ENCODE peak calls at places on chromosome 19, in ten cellular contexts. Q is BE2C, B is tibial artery, Z is testis, W is astrocyte, K is adrenal gland, H is gastrocnemius medialis, V is heart left ventricle, T is right atrium auricular region, X is H1. C is an unnamed sample.
A peak's percentile ranks its signal among the peaks of the same experiment; 100 is the strongest.

GRCh38 chr19:35596366-35596999 is 10.5 kb downstream of the PMIS2 start:
- DNase-seq in X (no peak), H (no peak), Z (peak; percentile 70), W (no peak), B (no peak), T (no peak), Q (peak; percentile 50), K (no peak), V (no peak), C (peak; percentile 10)

GRCh38 chr19:18659281-18660050 is 22.6 kb downstream of the KLHL26 start:
- DNase-seq in Q (no peak), T (peak; percentile 85), Z (no peak), K (no peak), X (no peak), W (peak; percentile 42), H (no peak), B (peak; percentile 90), V (peak; percentile 77), C (no peak)

GRCh38 chr19:28393574-28394336 is 819.2 kb downstream of the UQCRFS1 start:
- DNase-seq in X (no peak), Z (no peak), K (peak; percentile 54), Q (no peak), V (no peak), H (no peak), W (no peak), B (no peak), T (no peak), C (no peak)

GRCh38 chr19:33280351-33280921 is 21.9 kb downstream of the CEBPA start:
- DNase-seq in B (no peak), Z (no peak), H (no peak), Q (no peak), T (no peak), X (no peak), K (no peak), V (no peak), W (no peak), C (no peak)

GRCh38 chr19:44757735-44758505 is 9.4 kb downstream of the BCL3 start:
- DNase-seq in B (peak; percentile 94), V (peak; percentile 85), T (peak; percentile 82), W (no peak), Q (peak; percentile 77), K (peak; percentile 88), H (peak; percentile 70), Z (peak; percentile 78), X (peak; percentile 77), C (peak; percentile 90)

GRCh38 chr19:43444531-43445340 is 20.7 kb downstream of the LYPD3 start:
- DNase-seq in T (no peak), Z (no peak), W (no peak), V (no peak), B (no peak), H (no peak), K (no peak), Q (no peak), X (no peak), C (no peak)

GRCh38 chr19:13396256-13397080 is 109.8 kb downstream of the CACNA1A start:
- DNase-seq in B (peak; percentile 73), T (no peak), K (peak; percentile 76), H (no peak), Z (peak; percentile 63), Q (peak; percentile 56), V (no peak), W (peak; percentile 56), X (peak; percentile 78), C (peak; percentile 93)

GRCh38 chr19:41327076-41327475 is 17.1 kb downstream of the CCDC97 start:
- DNase-seq in V (no peak), B (no peak), K (no peak), Q (no peak), Z (no peak), T (no peak), H (no peak), W (no peak), X (no peak), C (no peak)

GRCh38 chr19:54928299-54928698 is 19.0 kb downstream of the NLRP7 start:
- DNase-seq in W (no peak), T (no peak), X (no peak), H (no peak), V (no peak), Q (no peak), K (no peak), B (no peak), Z (no peak), C (no peak)

GRCh38 chr19:32674153-32674958 is 624 bp downstream of the ANKRD27 start:
- DNase-seq in Z (no peak), Q (no peak), T (no peak), X (no peak), B (no peak), H (peak; percentile 31), V (no peak), K (no peak), W (no peak), C (no peak)

GRCh38 chr19:10727599-10728250 is 9.8 kb downstream of the DNM2 start:
- DNase-seq in Q (no peak), V (no peak), B (no peak), T (no peak), H (no peak), K (no peak), Z (no peak), W (no peak), X (no peak), C (no peak)

GRCh38 chr19:45773384-45773783 is 4.3 kb upstream of the SIX5 start:
- DNase-seq in X (no peak), Z (no peak), B (no peak), V (no peak), K (no peak), Q (no peak), H (no peak), T (no peak), W (no peak), C (no peak)

GRCh38 chr19:56765107-56765506 is 75.4 kb downstream of the PEG3 start:
- DNase-seq in X (no peak), V (peak; percentile 58), B (peak; percentile 65), W (no peak), H (no peak), Z (peak; percentile 88), K (peak; percentile 87), Q (peak; percentile 24), T (peak; percentile 62), C (peak; percentile 25)

GRCh38 chr19:7200739-7201138 is 93.5 kb downstream of the INSR start:
- DNase-seq in Q (no peak), Z (no peak), V (no peak), W (no peak), H (no peak), K (no peak), X (no peak), T (no peak), B (no peak), C (no peak)
- TF ChIP-seq CTCF in Q (no peak), Z (no peak), V (no peak), W (no peak), H (no peak), K (no peak), X (no peak), T (no peak), B (no peak), C (no peak)

DNA sequence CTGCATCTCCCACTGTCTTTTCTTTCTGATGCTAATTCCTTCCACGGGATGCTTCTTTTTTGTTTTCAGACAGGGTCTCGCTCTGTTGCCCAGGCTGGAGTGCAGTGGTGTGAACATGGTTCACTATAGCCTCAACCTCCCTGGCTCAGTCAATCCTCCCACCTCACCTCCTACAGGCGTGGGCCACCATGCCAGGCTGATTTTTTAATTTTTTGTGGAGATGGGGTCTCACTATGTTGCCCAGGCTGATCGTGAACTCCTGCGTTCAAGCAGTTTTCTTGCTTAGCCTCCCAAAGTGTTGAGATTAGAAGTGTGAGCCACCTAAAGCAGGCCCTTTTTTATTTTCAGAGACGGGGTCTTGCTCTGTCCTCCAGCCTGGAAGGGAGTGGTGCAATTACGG is 4.8 kb downstream of the GYS1 start:
- DNase-seq in H (no peak), W (no peak), T (no peak), K (no peak), Z (no peak), B (no peak), V (no peak), Q (no peak), X (no peak), C (no peak)
- H3K36me3 ChIP-seq in H (no peaks in the 10 kb centered on the region), W (peaks cover 9% of the 10 kb centered on the region), T (peaks cover 52% of the 10 kb centered on the region), K (no peaks in the 10 kb centered on the region), Z (no peaks in the 10 kb centered on the region), B (peaks cover 47% of the 10 kb centered on the region), V (peaks cover 64% of the 10 kb centered on the region), Q (peaks cover 24% of the 10 kb centered on the region), X (peaks cover 25% of the 10 kb centered on the region), C (peaks cover 41% of the 10 kb centered on the region)

DNA sequence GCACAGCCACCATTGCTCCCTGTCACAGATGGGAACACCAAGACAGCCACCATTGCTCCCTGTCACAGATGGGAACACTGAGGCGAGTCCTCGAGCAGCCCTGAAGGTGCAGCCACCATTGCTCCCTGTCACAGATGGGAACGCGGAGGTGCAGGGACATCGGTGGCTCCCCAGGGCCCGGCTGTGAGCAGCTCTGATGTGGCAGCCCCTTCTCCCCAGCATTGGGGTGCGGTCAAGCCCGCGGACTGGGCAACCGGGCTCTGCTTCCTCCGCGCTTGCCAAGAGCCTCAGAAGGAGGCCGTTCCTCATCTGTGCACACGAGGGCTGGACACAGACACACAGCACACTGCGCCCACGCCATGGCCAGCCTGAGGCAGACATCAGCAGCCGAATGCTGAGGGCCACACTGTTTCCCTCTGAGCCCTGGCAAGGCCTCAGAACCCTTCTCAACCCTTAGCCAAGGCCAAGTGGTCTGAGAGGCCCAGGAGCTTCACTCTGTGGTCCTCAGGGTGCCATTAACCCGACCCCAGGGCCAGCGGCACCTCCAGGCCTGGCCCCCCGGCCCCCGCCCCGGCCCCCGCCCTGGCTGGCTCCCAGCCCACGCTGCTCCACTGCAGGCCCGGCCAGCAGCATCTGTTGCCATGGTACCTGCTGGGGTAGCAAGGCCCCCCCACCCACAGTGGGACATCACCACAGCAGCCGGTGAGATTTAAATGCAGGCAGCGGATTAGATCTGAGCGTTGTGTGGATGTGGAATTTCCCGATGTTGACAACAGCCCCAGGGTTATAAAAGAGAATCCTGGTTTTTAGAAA is 18.4 kb downstream of the C2CD4C start:
- DNase-seq in T (no peak), K (no peak), Q (no peak), X (no peak), W (no peak), B (no peak), H (no peak), Z (no peak), V (no peak), C (no peak)
- H3K9me3 ChIP-seq in T (no peaks in the 10 kb centered on the region), K (no peaks in the 10 kb centered on the region), Q (no peaks in the 10 kb centered on the region), X (peaks cover 11% of the 10 kb centered on the region), W (peaks cover 6% of the 10 kb centered on the region), B (no peaks in the 10 kb centered on the region), H (no peaks in the 10 kb centered on the region), Z (no peaks in the 10 kb centered on the region), V (no peaks in the 10 kb centered on the region), C (no peaks in the 10 kb centered on the region)

DNA sequence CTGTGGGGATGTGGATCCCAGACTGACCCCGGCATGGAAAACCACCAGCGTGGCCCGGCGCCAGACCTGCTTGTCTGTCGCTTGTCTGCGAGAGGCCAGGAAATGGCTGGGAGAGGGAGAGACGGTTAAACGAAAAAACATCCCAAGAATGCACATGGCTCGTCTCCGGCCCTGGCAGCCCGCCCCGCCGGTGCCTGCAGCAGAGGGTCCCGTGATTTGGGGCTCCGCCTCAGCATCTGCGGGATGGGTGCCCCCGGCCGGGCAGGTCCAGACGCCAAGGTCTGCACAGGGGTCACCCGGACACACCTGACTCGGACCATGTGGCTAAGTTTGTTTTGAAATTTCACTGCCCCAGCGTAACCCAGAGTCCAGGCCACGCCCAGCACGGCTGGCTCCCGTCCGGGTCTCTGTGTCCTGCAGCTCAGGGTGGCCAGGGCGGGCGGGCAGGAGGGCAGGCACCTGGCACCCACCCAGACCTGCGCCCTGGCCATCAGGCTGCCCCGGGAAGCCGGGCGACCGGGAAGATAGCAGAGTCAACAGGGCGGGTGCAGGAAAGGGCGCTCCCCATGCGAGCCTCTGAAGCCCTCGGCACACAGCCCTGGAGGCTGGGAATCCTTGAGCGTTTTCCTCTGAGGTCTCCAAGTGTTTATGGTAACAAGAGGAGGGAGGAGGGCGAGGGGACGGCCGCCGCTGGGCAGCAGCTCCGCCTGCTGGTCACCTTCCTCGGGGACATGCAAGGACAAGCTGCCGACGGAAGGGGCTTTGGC is 103.2 kb downstream of the GADD45B start:
- DNase-seq in H (peak; percentile 88), T (peak; percentile 97), Z (peak; percentile 92), X (peak; percentile 91), V (peak; percentile 88), Q (peak; percentile 83), W (peak; percentile 86), K (peak; percentile 96), B (peak; percentile 97), C (peak; percentile 94)
- TF ChIP-seq CTCF in H (peak; percentile 98), T (peak; percentile 90), Z (peak; percentile 87), X (peak; percentile 96), V (peak; percentile 96), Q (peak; percentile 85), W (peak; percentile 52), K (peak; percentile 93), B (peak; percentile 95), C (peak; percentile 94)